ENCODE peak calls at places on chromosomes 4 and X, in six cellular contexts. One of them, this sample, is unnamed.

GRCh38 chr4:78659264-78659663 is 107.7 kb downstream of the ANXA3 start:
- DNase-seq in dorsolateral prefrontal cortex: no peak
- DNase-seq in stimulated activated CD4-positive, alpha-beta T cell treated with anti-CD3 and anti-CD28 coated beads, Interleukin-12 subunit alpha, Interleukin-12 subunit beta, amount 100 ng/mL, for 24 hours: no peak
- DNase-seq in activated T-cell treated with anti-CD3 and anti-CD28 coated beads, Interleukin-2, amount 50 U/mL, for 72 hours: no peak
- DNase-seq in iris pigment epithelial cell: no peak
- DNase-seq in MCF 10A: peak; percentile 68
- DNase-seq in this sample: no peak

GRCh38 chr4:52824603-52825310 is 37.4 kb upstream of the RASL11B start:
- DNase-seq in stimulated activated CD4-positive, alpha-beta T cell treated with anti-CD3 and anti-CD28 coated beads, Interleukin-12 subunit alpha, Interleukin-12 subunit beta, amount 100 ng/mL, for 24 hours: no peak
- DNase-seq in dorsolateral prefrontal cortex: no peak
- DNase-seq in MCF 10A: no peak
- DNase-seq in activated T-cell treated with anti-CD3 and anti-CD28 coated beads, Interleukin-2, amount 50 U/mL, for 72 hours: no peak
- DNase-seq in iris pigment epithelial cell: peak; percentile 59
- DNase-seq in this sample: no peak

GRCh38 chr4:182556576-182556975 is 313.4 kb downstream of the TENM3 start:
- DNase-seq in activated T-cell treated with anti-CD3 and anti-CD28 coated beads, Interleukin-2, amount 50 U/mL, for 72 hours: no peak
- DNase-seq in iris pigment epithelial cell: peak; percentile 16
- DNase-seq in MCF 10A: no peak
- DNase-seq in stimulated activated CD4-positive, alpha-beta T cell treated with anti-CD3 and anti-CD28 coated beads, Interleukin-12 subunit alpha, Interleukin-12 subunit beta, amount 100 ng/mL, for 24 hours: no peak
- DNase-seq in dorsolateral prefrontal cortex: no peak
- DNase-seq in this sample: no peak

GRCh38 chrX:34848281-34848680 is 94.3 kb upstream of the FAM47B start:
- DNase-seq in activated T-cell treated with anti-CD3 and anti-CD28 coated beads, Interleukin-2, amount 50 U/mL, for 72 hours: no peak
- DNase-seq in stimulated activated CD4-positive, alpha-beta T cell treated with anti-CD3 and anti-CD28 coated beads, Interleukin-12 subunit alpha, Interleukin-12 subunit beta, amount 100 ng/mL, for 24 hours: no peak
- DNase-seq in iris pigment epithelial cell: peak; percentile 51
- DNase-seq in MCF 10A: peak; percentile 50
- DNase-seq in dorsolateral prefrontal cortex: no peak
- DNase-seq in this sample: no peak

GRCh38 chr4:23235613-23236390 is 543.1 kb downstream of the GBA3 start:
- DNase-seq in stimulated activated CD4-positive, alpha-beta T cell treated with anti-CD3 and anti-CD28 coated beads, Interleukin-12 subunit alpha, Interleukin-12 subunit beta, amount 100 ng/mL, for 24 hours: no peak
- DNase-seq in activated T-cell treated with anti-CD3 and anti-CD28 coated beads, Interleukin-2, amount 50 U/mL, for 72 hours: no peak
- DNase-seq in MCF 10A: no peak
- DNase-seq in iris pigment epithelial cell: no peak
- DNase-seq in dorsolateral prefrontal cortex: no peak
- DNase-seq in this sample: no peak

GRCh38 chr4:6425911-6426310 is 46.5 kb downstream of the PPP2R2C start:
- DNase-seq in iris pigment epithelial cell: no peak
- DNase-seq in activated T-cell treated with anti-CD3 and anti-CD28 coated beads, Interleukin-2, amount 50 U/mL, for 72 hours: no peak
- DNase-seq in dorsolateral prefrontal cortex: no peak
- DNase-seq in MCF 10A: no peak
- DNase-seq in stimulated activated CD4-positive, alpha-beta T cell treated with anti-CD3 and anti-CD28 coated beads, Interleukin-12 subunit alpha, Interleukin-12 subunit beta, amount 100 ng/mL, for 24 hours: no peak
- DNase-seq in this sample: no peak

GRCh38 chrX:928606-929005 is 283.8 kb downstream of the CRLF2 start:
- DNase-seq in dorsolateral prefrontal cortex: no peak
- DNase-seq in MCF 10A: no peak
- DNase-seq in stimulated activated CD4-positive, alpha-beta T cell treated with anti-CD3 and anti-CD28 coated beads, Interleukin-12 subunit alpha, Interleukin-12 subunit beta, amount 100 ng/mL, for 24 hours: no peak
- DNase-seq in iris pigment epithelial cell: no peak
- DNase-seq in activated T-cell treated with anti-CD3 and anti-CD28 coated beads, Interleukin-2, amount 50 U/mL, for 72 hours: no peak
- DNase-seq in this sample: no peak

GRCh38 chr4:1360423-1361283 is 13.6 kb downstream of the UVSSA start:
- DNase-seq in activated T-cell treated with anti-CD3 and anti-CD28 coated beads, Interleukin-2, amount 50 U/mL, for 72 hours: no peak
- DNase-seq in MCF 10A: no peak
- DNase-seq in stimulated activated CD4-positive, alpha-beta T cell treated with anti-CD3 and anti-CD28 coated beads, Interleukin-12 subunit alpha, Interleukin-12 subunit beta, amount 100 ng/mL, for 24 hours: no peak
- DNase-seq in dorsolateral prefrontal cortex: no peak
- DNase-seq in iris pigment epithelial cell: peak; percentile 67
- DNase-seq in this sample: no peak

This sample was measured in GM12892.